ENCODE peak calls at places on chromosomes 5 and 9, in five cellular contexts. K, Q, N, B and G are unnamed samples.

GRCh38 chr5:22968386-22968785 is 115.2 kb upstream of the CDH12 start:
- DNase-seq in K (no peak), Q (no peak), B (no peak), N (no peak), G (no peak)

GRCh38 chr5:72070519-72070918 is 36.8 kb upstream of the MAP1B start:
- DNase-seq in Q (no peak), B (no peak), N (no peak), K (no peak), G (no peak)

GRCh38 chr9:136543280-136543679 is 2.6 kb downstream of the NOTCH1 start:
- DNase-seq in K (no peak), Q (no peak), B (no peak), N (no peak), G (no peak)

GRCh38 chr9:135588886-135589595 is 27.5 kb downstream of the PAEP start:
- DNase-seq in K (no peak), B (no peak), Q (no peak), N (no peak), G (no peak)

GRCh38 chr5:112419596-112420110 is 576 bp upstream of the EPB41L4A start:
- DNase-seq in Q (no peak), N (no peak), B (peak), K (peak), G (peak)

GRCh38 chr5:180138976-180139730 is 67.6 kb upstream of the RNF130 start:
- DNase-seq in Q (no peak), B (no peak), N (no peak), K (no peak), G (peak)

GRCh38 chr9:99432075-99432474 is 210.0 kb downstream of the SEC61B start:
- DNase-seq in N (no peak), B (no peak), K (no peak), Q (no peak), G (no peak)

GRCh38 chr5:73299017-73299630 is 126.1 kb downstream of the TMEM174 start:
- DNase-seq in Q (no peak), B (peak), N (no peak), K (no peak), G (no peak)

GRCh38 chr9:103301051-103301450 is 305.9 kb downstream of the CYLC2 start:
- DNase-seq in K (no peak), Q (no peak), B (no peak), N (no peak), G (no peak)

GRCh38 chr5:174777545-174777944 is 53.2 kb downstream of the MSX2 start:
- DNase-seq in K (peak), B (no peak), N (no peak), Q (no peak), G (no peak)

GRCh38 chr5:67942451-67942830 is 273.1 kb upstream of the PIK3R1 start:
- DNase-seq in K (peak), Q (no peak), N (no peak), B (no peak), G (no peak)

GRCh38 chr9:125932012-125932411 is 184.8 kb downstream of the PBX3 start:
- DNase-seq in K (peak), Q (peak), B (no peak), N (no peak), G (no peak)

GRCh38 chr5:133331866-133332731 is 280.2 kb downstream of the FSTL4 start:
- DNase-seq in N (no peak), K (no peak), B (no peak), Q (no peak), G (no peak)

GRCh38 chr5:127858116-127858784 is 155.1 kb downstream of the CCDC192 start:
- DNase-seq in N (no peak), K (no peak), B (no peak), Q (no peak), G (no peak)

GRCh38 chr9:117825609-117826347 is 121.6 kb downstream of the TLR4 start:
- DNase-seq in Q (no peak), N (peak), B (no peak), K (no peak), G (peak)

GRCh38 chr9:121434946-121435345 is 64.7 kb downstream of the GGTA1 start:
- DNase-seq in N (no peak), K (peak), B (no peak), Q (peak), G (no peak)

GRCh38 chr5:160213537-160213936 is 15.8 kb upstream of the FABP6 start:
- DNase-seq in Q (no peak), B (no peak), N (no peak), K (peak), G (no peak)

DNA sequence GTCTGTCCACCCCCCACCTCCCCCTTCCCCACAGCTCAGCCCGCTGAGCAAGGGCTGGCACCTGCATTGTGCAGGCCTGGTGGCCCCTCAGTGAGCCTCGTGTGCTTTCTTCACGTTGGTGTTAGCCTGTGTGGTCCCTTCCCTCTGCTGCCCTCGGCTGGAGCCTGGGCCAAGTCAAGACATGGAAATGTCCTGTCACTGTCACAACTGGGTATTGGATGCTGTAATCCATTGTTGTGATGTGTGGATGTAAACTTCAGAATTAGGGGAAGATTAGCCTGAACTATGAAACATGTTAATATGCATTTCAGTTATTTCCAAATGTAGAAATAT is 103.9 kb downstream of the TRIO start:
- DNase-seq in B (no peak), N (no peak), Q (no peak), K (no peak), G (no peak)
- TF ChIP-seq CTCF in B (no peak), N (no peak), Q (no peak), K (no peak), G (no peak)

DNA sequence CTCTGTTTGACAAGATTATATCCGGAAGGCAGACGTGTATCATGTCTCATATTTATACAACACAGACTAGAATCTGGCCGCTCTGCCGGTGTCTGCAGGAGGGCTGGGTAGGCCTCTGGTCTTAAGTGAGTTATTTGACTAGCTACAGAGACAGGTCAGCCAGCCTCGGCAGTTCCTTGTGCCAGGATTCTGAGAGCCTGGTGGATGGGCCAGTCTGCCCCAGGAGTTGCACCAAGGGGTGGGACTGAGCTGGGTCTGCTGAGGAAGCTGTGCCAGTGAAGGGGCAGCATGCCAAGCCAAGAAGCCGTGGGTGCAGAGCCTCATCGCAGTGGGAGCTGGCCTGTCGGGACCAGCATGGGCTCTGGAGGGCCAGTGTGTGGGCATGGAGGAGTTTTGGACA is 7.1 kb downstream of the SNX18 start:
- DNase-seq in N (no peak), Q (no peak), K (no peak), B (no peak), G (no peak)
- TF ChIP-seq CTCF in N (no peak), Q (no peak), K (no peak), B (no peak), G (no peak)

GRCh38 chr5:110844251-110844650 is 105.4 kb downstream of the SLC25A46 start:
- DNase-seq in K (no peak), B (no peak), Q (no peak), N (no peak), G (no peak)

GRCh38 chr5:110842948-110843347 is 104.1 kb downstream of the SLC25A46 start:
- DNase-seq in Q (no peak), K (no peak), B (no peak), N (no peak), G (no peak)

GRCh38 chr5:110840347-110840960 is 101.6 kb downstream of the SLC25A46 start:
- DNase-seq in N (no peak), B (no peak), K (peak), Q (no peak), G (no peak)

GRCh38 chr5:110841137-110841536 is 102.3 kb downstream of the SLC25A46 start:
- DNase-seq in Q (no peak), N (no peak), K (peak), B (no peak), G (no peak)

DNA sequence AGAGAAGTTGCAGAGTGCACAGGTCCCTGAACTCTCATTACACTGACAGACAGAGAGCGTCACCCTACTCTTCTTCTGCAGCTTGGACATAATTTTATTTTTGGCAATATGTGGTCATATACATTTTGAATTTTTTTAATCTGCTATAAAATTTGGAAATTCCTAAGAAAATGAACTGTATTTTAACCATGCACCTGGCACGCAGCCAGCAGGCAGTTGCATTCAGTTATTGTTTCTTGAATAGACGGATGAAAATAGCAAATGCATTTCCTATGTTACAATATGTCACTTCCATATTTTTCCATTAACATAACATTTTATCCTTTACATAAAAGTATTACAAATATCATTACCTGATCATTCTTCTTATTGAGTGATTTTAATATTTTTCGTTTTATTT is 100.2 kb downstream of the SLC25A46 start:
- DNase-seq in B (no peak), Q (no peak), N (no peak), K (no peak), G (no peak)
- TF ChIP-seq CTCF in B (no peak), Q (no peak), N (no peak), K (no peak), G (no peak)

GRCh38 chr9:104608336-104608735 is 2.9 kb upstream of the OR13C2 start:
- DNase-seq in Q (no peak), N (no peak), B (no peak), K (peak), G (no peak)
- TF ChIP-seq CTCF in Q (peak), N (no peak), B (no peak), K (no peak), G (no peak)

GRCh38 chr5:125660231-125660895 is 762.8 kb upstream of the GRAMD2B start:
- DNase-seq in Q (no peak), N (no peak), B (no peak), K (no peak), G (no peak)
- TF ChIP-seq CTCF in Q (no peak), N (no peak), B (no peak), K (no peak), G (no peak)